ENCODE peak calls at places on chromosome 22, in seven cellular contexts. R, U, V, O, C, Z and F are unnamed samples.

GRCh38 chr22:38069372-38070249 is 12.4 kb downstream of the PICK1 start:
- DNase-seq in U (no peak), R (peak), C (peak), Z (peak), O (peak), V (peak), F (peak)

GRCh38 chr22:46777609-46777970 is 15.1 kb downstream of the TBC1D22A start:
- DNase-seq in V (peak), O (no peak), R (no peak), Z (no peak), C (no peak), U (no peak), F (peak)

GRCh38 chr22:30643055-30643875 is 7.7 kb downstream of the SLC35E4 start:
- DNase-seq in Z (no peak), V (no peak), C (no peak), U (no peak), O (no peak), R (no peak), F (no peak)

GRCh38 chr22:21775061-21775460 is 39.5 kb upstream of the YPEL1 start:
- DNase-seq in C (no peak), Z (no peak), O (no peak), R (peak), U (no peak), V (no peak), F (no peak)

GRCh38 chr22:46748948-46749681 is 11.1 kb upstream of the CERK start:
- DNase-seq in R (peak), O (no peak), U (no peak), Z (no peak), C (peak), V (no peak), F (no peak)

GRCh38 chr22:39710380-39711117 is 140.0 kb downstream of the CACNA1I start:
- DNase-seq in Z (no peak), O (no peak), V (no peak), R (peak), C (no peak), U (peak), F (no peak)

GRCh38 chr22:37109242-37109917 is at the start of gene TMPRSS6:
- DNase-seq in U (peak), V (no peak), Z (no peak), C (no peak), R (no peak), O (no peak), F (no peak)

GRCh38 chr22:32469799-32470212 is 4.8 kb upstream of the FBXO7 start:
- DNase-seq in U (no peak), V (peak), C (peak), Z (peak), R (peak), O (no peak), F (no peak)

GRCh38 chr22:23281406-23282088 is 101.2 kb downstream of the BCR start:
- DNase-seq in R (peak), U (peak), V (peak), Z (peak), O (peak), C (peak), F (peak)

GRCh38 chr22:47064016-47064415 is 301.6 kb downstream of the TBC1D22A start:
- DNase-seq in C (no peak), Z (no peak), R (no peak), U (no peak), O (no peak), V (no peak), F (peak)

GRCh38 chr22:47161631-47162030 is 399.2 kb downstream of the TBC1D22A start:
- DNase-seq in C (peak), O (no peak), U (no peak), V (peak), R (no peak), Z (no peak), F (peak)

GRCh38 chr22:43333978-43334377 is 9.2 kb downstream of the SCUBE1 start:
- DNase-seq in U (no peak), R (no peak), V (no peak), O (no peak), C (no peak), Z (no peak), F (no peak)

GRCh38 chr22:32752868-32753520 is 48.5 kb upstream of the TIMP3 start:
- DNase-seq in Z (no peak), R (peak), C (peak), O (no peak), V (no peak), U (no peak), F (no peak)

GRCh38 chr22:25081409-25081824 is 118.2 kb upstream of the CRYBB3 start:
- DNase-seq in U (peak), V (peak), R (peak), O (no peak), Z (peak), C (no peak), F (no peak)

GRCh38 chr22:38756631-38757463 is 1.0 kb upstream of the SUN2 start:
- DNase-seq in V (no peak), C (no peak), Z (no peak), R (no peak), U (no peak), O (no peak), F (no peak)

GRCh38 chr22:16776088-16776487 is 49.1 kb downstream of the XKR3 start:
- DNase-seq in U (no peak), V (no peak), O (no peak), Z (no peak), C (no peak), R (no peak), F (no peak)

GRCh38 chr22:43158778-43159483 is 7.6 kb downstream of the TSPO start:
- DNase-seq in V (no peak), U (no peak), C (no peak), O (no peak), Z (no peak), R (no peak), F (no peak)

GRCh38 chr22:46537946-46538815 is 761 bp upstream of the CELSR1 start:
- DNase-seq in Z (no peak), C (no peak), R (peak), V (peak), U (no peak), O (no peak), F (no peak)

GRCh38 chr22:40486962-40487602 is 116.7 kb downstream of the SGSM3 start:
- DNase-seq in V (no peak), R (no peak), O (no peak), Z (no peak), U (no peak), C (no peak), F (no peak)

GRCh38 chr22:21034989-21035388 is 2.6 kb upstream of the SLC7A4 start:
- DNase-seq in Z (no peak), R (no peak), V (no peak), O (no peak), U (no peak), C (no peak), F (no peak)

GRCh38 chr22:39517470-39517869 is 2.9 kb upstream of the ATF4 start:
- DNase-seq in C (no peak), R (no peak), V (no peak), O (no peak), Z (no peak), U (no peak), F (peak)

GRCh38 chr22:35315855-35316745 is 16.4 kb downstream of the TOM1 start:
- DNase-seq in V (no peak), R (no peak), U (peak), C (peak), O (no peak), Z (no peak), F (peak)